ENCODE peak calls at places on chromosome 10, in nine cellular contexts. One of them, this sample, is unnamed. For H3K4me1, the result is how much of the 10 kb centered on the place peaks cover.

GRCh38 chr10:124743188-124744046 is 761 bp downstream of the FAM53B start:
- DNase-seq in naive thymus-derived CD4-positive, alpha-beta T cell: no peak
- DNase-seq in NT2/D1: no peak
- DNase-seq in CD8-positive, alpha-beta T cell: no peak
- DNase-seq in IMR-90: no peak
- DNase-seq in lower lobe of right lung: peak
- DNase-seq in prostate gland: no peak
- DNase-seq in OCI-LY7: peak
- DNase-seq in hepatocyte: peak
- DNase-seq in this sample: peak

GRCh38 chr10:35579726-35580420 is 25.3 kb upstream of the GJD4 start:
- DNase-seq in naive thymus-derived CD4-positive, alpha-beta T cell: no peak
- DNase-seq in NT2/D1: no peak
- DNase-seq in CD8-positive, alpha-beta T cell: no peak
- DNase-seq in IMR-90: no peak
- DNase-seq in lower lobe of right lung: no peak
- DNase-seq in prostate gland: no peak
- DNase-seq in OCI-LY7: no peak
- DNase-seq in hepatocyte: no peak
- DNase-seq in this sample: no peak

GRCh38 chr10:133528845-133529575 is 1.8 kb downstream of the CYP2E1 start:
- DNase-seq in naive thymus-derived CD4-positive, alpha-beta T cell: no peak
- DNase-seq in NT2/D1: peak
- DNase-seq in CD8-positive, alpha-beta T cell: no peak
- DNase-seq in IMR-90: peak
- DNase-seq in lower lobe of right lung: no peak
- DNase-seq in prostate gland: no peak
- DNase-seq in OCI-LY7: no peak
- DNase-seq in hepatocyte: no peak
- DNase-seq in this sample: no peak

GRCh38 chr10:114749014-114749413 is 72.6 kb upstream of the FHIP2A start:
- DNase-seq in naive thymus-derived CD4-positive, alpha-beta T cell: no peak
- DNase-seq in NT2/D1: no peak
- DNase-seq in CD8-positive, alpha-beta T cell: no peak
- DNase-seq in IMR-90: no peak
- DNase-seq in lower lobe of right lung: no peak
- DNase-seq in prostate gland: no peak
- DNase-seq in OCI-LY7: no peak
- DNase-seq in hepatocyte: peak
- DNase-seq in this sample: no peak

GRCh38 chr10:24669285-24669861 is 54.3 kb downstream of the ARHGAP21 start:
- DNase-seq in naive thymus-derived CD4-positive, alpha-beta T cell: no peak
- DNase-seq in NT2/D1: no peak
- DNase-seq in CD8-positive, alpha-beta T cell: no peak
- DNase-seq in IMR-90: no peak
- DNase-seq in lower lobe of right lung: no peak
- DNase-seq in prostate gland: no peak
- DNase-seq in OCI-LY7: no peak
- DNase-seq in hepatocyte: no peak
- DNase-seq in this sample: no peak

GRCh38 chr10:18229839-18230238 is 89.6 kb downstream of the CACNB2 start:
- DNase-seq in naive thymus-derived CD4-positive, alpha-beta T cell: no peak
- DNase-seq in NT2/D1: no peak
- DNase-seq in CD8-positive, alpha-beta T cell: no peak
- DNase-seq in IMR-90: peak
- DNase-seq in lower lobe of right lung: no peak
- DNase-seq in prostate gland: no peak
- DNase-seq in OCI-LY7: no peak
- DNase-seq in hepatocyte: no peak
- DNase-seq in this sample: no peak

GRCh38 chr10:93495654-93496321 is 624 bp upstream of the CEP55 start:
- DNase-seq in naive thymus-derived CD4-positive, alpha-beta T cell: no peak
- DNase-seq in NT2/D1: no peak
- DNase-seq in CD8-positive, alpha-beta T cell: no peak
- DNase-seq in IMR-90: no peak
- DNase-seq in lower lobe of right lung: no peak
- DNase-seq in prostate gland: peak
- DNase-seq in OCI-LY7: peak
- DNase-seq in hepatocyte: peak
- DNase-seq in this sample: peak

GRCh38 chr10:2949948-2950354 is 117.4 kb upstream of the PFKP start:
- DNase-seq in naive thymus-derived CD4-positive, alpha-beta T cell: no peak
- DNase-seq in NT2/D1: no peak
- DNase-seq in CD8-positive, alpha-beta T cell: no peak
- DNase-seq in IMR-90: peak
- DNase-seq in lower lobe of right lung: no peak
- DNase-seq in prostate gland: no peak
- DNase-seq in OCI-LY7: no peak
- DNase-seq in hepatocyte: no peak
- DNase-seq in this sample: no peak

GRCh38 chr10:63605568-63605967 is 84.4 kb downstream of the REEP3 start:
- DNase-seq in naive thymus-derived CD4-positive, alpha-beta T cell: no peak
- DNase-seq in NT2/D1: peak
- DNase-seq in CD8-positive, alpha-beta T cell: no peak
- DNase-seq in IMR-90: peak
- DNase-seq in lower lobe of right lung: no peak
- DNase-seq in prostate gland: no peak
- DNase-seq in OCI-LY7: no peak
- DNase-seq in hepatocyte: peak
- DNase-seq in this sample: no peak

GRCh38 chr10:99435986-99436633 is 5.7 kb upstream of the GOT1 start:
- DNase-seq in naive thymus-derived CD4-positive, alpha-beta T cell: peak
- DNase-seq in NT2/D1: no peak
- DNase-seq in CD8-positive, alpha-beta T cell: no peak
- DNase-seq in IMR-90: peak
- DNase-seq in lower lobe of right lung: no peak
- DNase-seq in prostate gland: peak
- DNase-seq in OCI-LY7: peak
- DNase-seq in hepatocyte: peak
- DNase-seq in this sample: peak

GRCh38 chr10:43372751-43373445 is 1.5 kb downstream of the FXYD4 start:
- DNase-seq in naive thymus-derived CD4-positive, alpha-beta T cell: no peak
- DNase-seq in NT2/D1: no peak
- DNase-seq in CD8-positive, alpha-beta T cell: no peak
- DNase-seq in IMR-90: no peak
- DNase-seq in lower lobe of right lung: peak
- DNase-seq in prostate gland: no peak
- DNase-seq in OCI-LY7: no peak
- DNase-seq in hepatocyte: no peak
- DNase-seq in this sample: no peak

GRCh38 chr10:80924063-80924952 is 386.6 kb downstream of the SH2D4B start:
- DNase-seq in naive thymus-derived CD4-positive, alpha-beta T cell: peak
- DNase-seq in NT2/D1: peak
- DNase-seq in CD8-positive, alpha-beta T cell: no peak
- DNase-seq in IMR-90: peak
- DNase-seq in lower lobe of right lung: no peak
- DNase-seq in prostate gland: peak
- DNase-seq in OCI-LY7: peak
- DNase-seq in hepatocyte: peak
- DNase-seq in this sample: peak

GRCh38 chr10:3852147-3852904 is 67.3 kb upstream of the KLF6 start:
- DNase-seq in naive thymus-derived CD4-positive, alpha-beta T cell: no peak
- DNase-seq in NT2/D1: peak
- DNase-seq in CD8-positive, alpha-beta T cell: peak
- DNase-seq in IMR-90: peak
- DNase-seq in lower lobe of right lung: peak
- DNase-seq in prostate gland: peak
- DNase-seq in OCI-LY7: no peak
- DNase-seq in hepatocyte: peak
- DNase-seq in this sample: no peak

GRCh38 chr10:119025336-119025735 is 4.2 kb upstream of the NANOS1 start:
- DNase-seq in naive thymus-derived CD4-positive, alpha-beta T cell: no peak
- DNase-seq in NT2/D1: no peak
- DNase-seq in CD8-positive, alpha-beta T cell: no peak
- DNase-seq in IMR-90: peak
- DNase-seq in lower lobe of right lung: peak
- DNase-seq in prostate gland: peak
- DNase-seq in OCI-LY7: no peak
- DNase-seq in hepatocyte: peak
- DNase-seq in this sample: no peak

GRCh38 chr10:13351340-13351915 is 3.3 kb upstream of the SEPHS1 start:
- DNase-seq in naive thymus-derived CD4-positive, alpha-beta T cell: peak
- DNase-seq in NT2/D1: peak
- DNase-seq in CD8-positive, alpha-beta T cell: peak
- DNase-seq in IMR-90: no peak
- DNase-seq in lower lobe of right lung: no peak
- DNase-seq in prostate gland: no peak
- DNase-seq in OCI-LY7: peak
- DNase-seq in hepatocyte: no peak
- DNase-seq in this sample: no peak

GRCh38 chr10:31317652-31318381 is 1.2 kb upstream of the ZEB1 start:
- DNase-seq in naive thymus-derived CD4-positive, alpha-beta T cell: no peak
- DNase-seq in NT2/D1: no peak
- DNase-seq in CD8-positive, alpha-beta T cell: peak
- DNase-seq in IMR-90: no peak
- DNase-seq in lower lobe of right lung: peak
- DNase-seq in prostate gland: no peak
- DNase-seq in OCI-LY7: no peak
- DNase-seq in hepatocyte: no peak
- DNase-seq in this sample: no peak

GRCh38 chr10:73471226-73471625 is 24.6 kb downstream of the PPP3CB start:
- DNase-seq in naive thymus-derived CD4-positive, alpha-beta T cell: no peak
- DNase-seq in NT2/D1: no peak
- DNase-seq in CD8-positive, alpha-beta T cell: no peak
- DNase-seq in IMR-90: no peak
- DNase-seq in lower lobe of right lung: no peak
- DNase-seq in prostate gland: no peak
- DNase-seq in OCI-LY7: no peak
- DNase-seq in hepatocyte: no peak
- DNase-seq in this sample: no peak
- H3K4me1 ChIP-seq in naive thymus-derived CD4-positive, alpha-beta T cell: under half
- H3K4me1 ChIP-seq in NT2/D1: under half
- H3K4me1 ChIP-seq in CD8-positive, alpha-beta T cell: under half
- H3K4me1 ChIP-seq in IMR-90: under half
- H3K4me1 ChIP-seq in lower lobe of right lung: under half
- H3K4me1 ChIP-seq in prostate gland: under half
- H3K4me1 ChIP-seq in OCI-LY7: under half
- H3K4me1 ChIP-seq in hepatocyte: under half
- H3K4me1 ChIP-seq in this sample: under half

DNA sequence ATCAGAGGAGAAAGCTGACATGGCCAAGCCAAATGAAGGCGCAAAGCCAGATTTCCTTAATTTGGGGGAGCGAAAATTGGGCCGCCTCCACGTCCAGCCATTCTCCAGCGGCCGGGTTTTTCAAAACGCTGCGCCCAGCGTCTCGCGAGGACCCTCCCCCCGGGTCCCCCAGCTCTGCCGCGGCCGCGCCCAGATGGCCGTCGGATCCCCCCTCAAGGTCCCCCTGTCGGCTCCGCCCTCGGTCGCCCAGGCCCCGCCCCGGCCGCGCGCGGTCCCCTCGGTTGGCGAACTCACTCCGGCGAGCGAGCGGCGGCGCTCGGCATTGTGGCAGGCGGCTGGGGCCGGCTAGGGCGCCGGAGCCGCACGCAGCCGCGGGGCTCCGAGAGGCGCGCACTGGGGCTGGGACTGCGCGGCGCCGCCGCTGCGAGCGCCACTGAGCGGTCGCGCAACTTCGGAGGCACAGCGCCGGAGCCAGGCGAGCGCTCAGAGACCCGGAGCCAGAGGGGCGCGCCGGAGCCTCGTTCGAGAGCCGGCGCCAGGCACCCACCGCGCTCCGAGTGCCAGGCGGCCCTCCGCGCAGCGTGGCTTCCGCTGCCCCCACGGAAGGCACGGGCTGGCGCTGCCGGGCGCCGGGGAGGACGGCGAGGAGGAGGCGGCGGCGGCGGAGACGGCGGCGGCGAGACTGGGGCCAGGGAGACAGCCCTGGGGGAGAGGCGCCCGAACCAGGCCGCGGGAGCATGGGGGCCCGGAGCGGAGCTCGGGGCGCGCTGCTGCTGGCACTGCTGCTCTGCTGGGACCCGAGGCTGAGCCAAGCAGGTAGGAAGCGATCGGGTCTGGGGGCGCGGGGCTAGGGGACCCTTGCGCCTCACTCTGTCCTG is at the start of gene UNC5B:
- DNase-seq in naive thymus-derived CD4-positive, alpha-beta T cell: peak
- DNase-seq in NT2/D1: no peak
- DNase-seq in CD8-positive, alpha-beta T cell: peak
- DNase-seq in IMR-90: peak
- DNase-seq in lower lobe of right lung: peak
- DNase-seq in prostate gland: peak
- DNase-seq in OCI-LY7: peak
- DNase-seq in hepatocyte: peak
- DNase-seq in this sample: peak
- H3K4me3 ChIP-seq in naive thymus-derived CD4-positive, alpha-beta T cell: peak
- H3K4me3 ChIP-seq in NT2/D1: peak
- H3K4me3 ChIP-seq in CD8-positive, alpha-beta T cell: peak
- H3K4me3 ChIP-seq in IMR-90: peak
- H3K4me3 ChIP-seq in lower lobe of right lung: peak
- H3K4me3 ChIP-seq in prostate gland: peak
- H3K4me3 ChIP-seq in OCI-LY7: peak
- H3K4me3 ChIP-seq in hepatocyte: peak
- H3K4me3 ChIP-seq in this sample: peak

GRCh38 chr10:79190740-79191261 is 122.0 kb downstream of the ZMIZ1 start:
- DNase-seq in naive thymus-derived CD4-positive, alpha-beta T cell: no peak
- DNase-seq in NT2/D1: no peak
- DNase-seq in CD8-positive, alpha-beta T cell: no peak
- DNase-seq in IMR-90: no peak
- DNase-seq in lower lobe of right lung: no peak
- DNase-seq in prostate gland: no peak
- DNase-seq in OCI-LY7: peak
- DNase-seq in hepatocyte: no peak
- DNase-seq in this sample: no peak
- H3K4me1 ChIP-seq in naive thymus-derived CD4-positive, alpha-beta T cell: under half
- H3K4me1 ChIP-seq in NT2/D1: under half
- H3K4me1 ChIP-seq in CD8-positive, alpha-beta T cell: under half
- H3K4me1 ChIP-seq in IMR-90: under half
- H3K4me1 ChIP-seq in lower lobe of right lung: half or more
- H3K4me1 ChIP-seq in prostate gland: under half
- H3K4me1 ChIP-seq in OCI-LY7: under half
- H3K4me1 ChIP-seq in hepatocyte: under half
- H3K4me1 ChIP-seq in this sample: under half

DNA sequence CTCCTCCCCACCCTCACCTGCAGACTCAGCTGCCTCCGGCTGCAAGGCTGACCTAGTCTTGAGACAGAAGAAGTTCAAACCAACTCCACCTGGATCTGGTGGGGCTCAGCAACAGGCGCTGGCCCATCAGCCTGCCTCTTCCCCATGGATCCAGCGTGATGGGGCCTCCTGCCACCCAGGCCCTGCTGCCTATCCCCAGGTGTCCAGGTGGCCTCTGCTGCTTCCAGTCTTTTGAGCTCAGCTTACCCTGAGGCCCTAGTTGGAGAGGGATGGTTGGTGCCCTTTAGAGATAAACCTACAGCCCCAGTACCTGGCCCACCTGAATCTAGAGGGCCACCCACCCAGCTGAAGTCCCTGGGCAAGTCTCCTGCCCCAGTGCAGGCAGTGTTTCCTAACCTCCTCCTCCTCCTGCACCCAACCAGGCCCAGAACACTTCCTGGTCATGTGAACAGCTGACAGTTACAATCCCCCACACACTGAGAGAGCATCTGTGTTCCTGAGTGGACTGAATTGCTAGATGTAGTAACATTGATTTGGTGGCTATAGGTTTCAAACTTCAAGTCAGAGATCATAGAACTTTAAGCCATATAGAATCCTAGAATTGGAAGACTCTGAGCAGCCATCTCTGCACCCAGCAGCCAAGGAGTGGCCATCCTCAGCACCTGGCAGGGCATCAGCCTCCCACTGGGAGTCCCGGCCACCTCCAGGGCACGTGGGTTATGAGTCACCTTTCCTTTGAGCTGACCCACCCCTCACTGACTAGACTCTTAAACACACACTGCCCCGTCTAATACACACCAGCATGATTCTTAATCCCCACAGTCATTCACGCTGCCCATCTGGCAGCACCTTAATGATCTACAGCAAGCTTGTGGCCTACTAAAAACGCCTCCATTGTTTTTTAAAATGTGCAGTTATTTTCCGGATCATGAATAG is 51.9 kb downstream of the ALOX5 start:
- DNase-seq in naive thymus-derived CD4-positive, alpha-beta T cell: no peak
- DNase-seq in NT2/D1: no peak
- DNase-seq in CD8-positive, alpha-beta T cell: no peak
- DNase-seq in IMR-90: no peak
- DNase-seq in lower lobe of right lung: no peak
- DNase-seq in prostate gland: no peak
- DNase-seq in OCI-LY7: no peak
- DNase-seq in hepatocyte: no peak
- DNase-seq in this sample: no peak
- H3K4me3 ChIP-seq in naive thymus-derived CD4-positive, alpha-beta T cell: no peak
- H3K4me3 ChIP-seq in NT2/D1: no peak
- H3K4me3 ChIP-seq in CD8-positive, alpha-beta T cell: no peak
- H3K4me3 ChIP-seq in IMR-90: no peak
- H3K4me3 ChIP-seq in lower lobe of right lung: no peak
- H3K4me3 ChIP-seq in prostate gland: no peak
- H3K4me3 ChIP-seq in OCI-LY7: no peak
- H3K4me3 ChIP-seq in hepatocyte: no peak
- H3K4me3 ChIP-seq in this sample: no peak

This sample was measured in HAP-1.